ENCODE peak calls at places on chromosomes 4 and X, in five cellular contexts. H is HFF-Myc, L is pancreas, U is heart left ventricle, P is type B pancreatic cell. N is an unnamed sample.

GRCh38 chrX:30821116-30821515 is 67.9 kb downstream of the TAB3 start:
- DNase-seq in H (no peak), L (no peak), U (no peak), P (no peak), N (no peak)

GRCh38 chrX:150365051-150365952 is 2.2 kb downstream of the MAMLD1 start:
- DNase-seq in H (no peak), L (peak), U (peak), P (peak), N (no peak)

GRCh38 chrX:54561622-54562021 is 31.6 kb downstream of the GNL3L start:
- DNase-seq in H (no peak), L (no peak), U (no peak), P (no peak), N (no peak)

GRCh38 chr4:3388461-3389185 is 53.1 kb upstream of the HGFAC start:
- DNase-seq in H (peak), L (no peak), U (peak), P (no peak), N (no peak)

GRCh38 chrX:145910017-145910416 is 92.4 kb downstream of the SLITRK2 start:
- DNase-seq in H (no peak), L (no peak), U (no peak), P (no peak), N (no peak)

GRCh38 chr4:10088135-10089010 is 28.2 kb downstream of the WDR1 start:
- DNase-seq in H (no peak), L (no peak), U (peak), P (no peak), N (peak)

GRCh38 chr4:169530048-169530447 is 82.3 kb downstream of the NEK1 start:
- DNase-seq in H (no peak), L (no peak), U (no peak), P (no peak), N (no peak)

GRCh38 chr4:84379881-84380618 is 119.0 kb downstream of the NKX6-1 start:
- DNase-seq in H (no peak), L (no peak), U (no peak), P (no peak), N (no peak)

GRCh38 chr4:124279741-124280140 is 432.8 kb downstream of the ANKRD50 start:
- DNase-seq in H (no peak), L (no peak), U (no peak), P (no peak), N (no peak)

GRCh38 chrX:111127038-111127437 is 31.0 kb downstream of the PAK3 start:
- DNase-seq in H (no peak), L (no peak), U (no peak), P (no peak), N (no peak)

GRCh38 chr4:140675599-140676231 is 80.5 kb downstream of the TBC1D9 start:
- DNase-seq in H (no peak), L (no peak), U (no peak), P (no peak), N (no peak)

GRCh38 chr4:106315476-106315967 is 487 bp downstream of the TBCK start:
- DNase-seq in H (no peak), L (no peak), U (no peak), P (no peak), N (no peak)

GRCh38 chr4:160299177-160299576 is 1196.3 kb downstream of the RAPGEF2 start:
- DNase-seq in H (no peak), L (no peak), U (no peak), P (no peak), N (no peak)

GRCh38 chr4:140083320-140083719 is 70.7 kb downstream of the MAML3 start:
- DNase-seq in H (no peak), L (no peak), U (no peak), P (no peak), N (no peak)

GRCh38 chrX:12548746-12549145 is 242.5 kb upstream of the PRPS2 start:
- DNase-seq in H (no peak), L (no peak), U (no peak), P (no peak), N (no peak)

GRCh38 chr4:168566736-168567135 is 69.9 kb downstream of the PALLD start:
- DNase-seq in H (no peak), L (no peak), U (no peak), P (no peak), N (no peak)

GRCh38 chrX:150200361-150200760 is 162.8 kb upstream of the MAMLD1 start:
- DNase-seq in H (no peak), L (no peak), U (no peak), P (no peak), N (no peak)

GRCh38 chrX:111170017-111170416 is 74.0 kb downstream of the PAK3 start:
- DNase-seq in H (no peak), L (no peak), U (no peak), P (no peak), N (no peak)

GRCh38 chrX:110741213-110741796 is 54.3 kb downstream of the CHRDL1 start:
- DNase-seq in H (no peak), L (no peak), U (no peak), P (no peak), N (no peak)

GRCh38 chr4:183996868-183997267 is 91.8 kb downstream of the STOX2 start:
- DNase-seq in H (no peak), L (no peak), U (no peak), P (no peak), N (no peak)

GRCh38 chr4:94650690-94651089 is 107.1 kb upstream of the BMPR1B start:
- DNase-seq in H (no peak), L (no peak), U (no peak), P (no peak), N (no peak)

GRCh38 chr4:121150486-121150885 is 13.6 kb downstream of the TNIP3 start:
- DNase-seq in H (no peak), L (no peak), U (no peak), P (no peak), N (no peak)

GRCh38 chr4:130479674-130480073 is 1383.7 kb downstream of the C4orf33 start:
- DNase-seq in H (no peak), L (no peak), U (no peak), P (no peak), N (no peak)

GRCh38 chrX:55486736-55487135 is 2.9 kb downstream of the USP51 start:
- DNase-seq in H (no peak), L (no peak), U (no peak), P (no peak), N (no peak)

GRCh38 chr4:58825278-58825677 is 1715.1 kb upstream of the IGFBP7 start:
- DNase-seq in H (no peak), L (no peak), U (no peak), P (no peak), N (no peak)

GRCh38 chr4:111537165-111537564 is 608.1 kb upstream of the FAM241A start:
- DNase-seq in H (no peak), L (no peak), U (no peak), P (no peak), N (no peak)

GRCh38 chr4:55765070-55765469 is 54.5 kb upstream of the EXOC1L start:
- DNase-seq in H (no peak), L (no peak), U (no peak), P (no peak), N (no peak)

GRCh38 chrX:68417651-68418050 is 15.6 kb downstream of the OPHN1 start:
- DNase-seq in H (no peak), L (no peak), U (no peak), P (no peak), N (no peak)

GRCh38 chr4:150010525-150011126 is 67.6 kb upstream of the DCLK2 start:
- DNase-seq in H (peak), L (no peak), U (no peak), P (no peak), N (no peak)

GRCh38 chrX:17689971-17690409 is 47.3 kb upstream of the SCML1 start:
- DNase-seq in H (peak), L (no peak), U (no peak), P (no peak), N (no peak)

DNA sequence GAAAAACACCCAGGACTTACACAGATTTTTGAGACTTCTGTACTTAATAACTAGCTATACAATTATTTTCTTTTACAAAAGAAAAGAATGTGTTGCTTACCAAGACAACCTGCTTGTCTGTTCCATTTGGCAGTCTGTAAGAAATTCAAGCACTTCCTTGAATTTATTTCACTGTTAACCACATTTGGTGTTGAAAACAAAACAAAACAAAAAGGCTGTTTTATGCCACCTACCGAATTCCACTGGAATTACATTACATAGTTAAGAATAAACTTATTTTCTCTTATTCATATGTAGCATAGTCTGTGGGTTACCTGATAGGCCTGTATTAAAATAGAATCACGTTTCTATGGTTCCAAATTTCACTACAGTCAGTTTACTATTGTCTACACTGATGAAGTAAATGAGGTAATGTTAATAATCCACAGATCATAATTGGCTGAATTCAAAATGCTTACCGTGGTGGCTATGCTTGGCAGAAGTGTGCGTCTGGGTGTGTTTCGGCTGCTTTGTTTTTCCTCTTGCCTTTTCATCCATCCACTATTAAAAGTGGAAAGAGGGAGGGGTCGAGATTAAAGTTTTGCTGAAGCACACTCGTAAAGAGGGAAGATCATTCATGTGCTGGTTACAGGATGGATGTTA is at the start of gene TLR1:
- DNase-seq in H (peak), L (no peak), U (no peak), P (no peak), N (no peak)
- TF ChIP-seq CTCF in H (peak), L (no peak), U (peak), P (peak), N (peak)

DNA sequence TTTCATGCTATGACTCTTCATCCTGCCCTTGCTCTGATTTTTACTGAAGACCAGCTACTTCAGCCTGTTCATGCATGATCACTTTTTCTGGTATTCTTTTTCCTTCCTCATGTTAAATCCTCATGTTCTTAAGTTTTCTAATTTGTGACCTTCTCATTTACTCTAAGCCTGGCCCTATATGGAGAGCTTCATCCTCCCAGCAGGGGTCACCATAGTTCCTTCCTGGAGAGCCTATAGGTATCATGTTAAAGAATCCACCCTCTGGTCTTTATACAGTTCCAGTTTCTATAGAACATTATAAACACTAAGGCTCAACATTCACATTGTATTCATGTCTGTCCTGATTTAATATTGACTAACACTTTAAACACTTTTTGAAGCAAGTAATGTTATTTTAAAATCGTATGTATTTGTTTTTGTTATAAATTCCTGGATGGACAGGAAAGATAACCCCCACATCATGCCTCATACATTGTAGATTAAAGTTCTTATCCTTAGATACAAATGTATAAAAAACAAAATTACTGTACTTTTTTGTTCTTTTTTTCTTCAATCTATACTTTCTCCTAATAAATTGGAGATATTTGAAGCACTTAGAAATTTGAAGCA is 53.8 kb upstream of the OTUD4 start:
- DNase-seq in H (peak), L (no peak), U (no peak), P (no peak), N (no peak)
- TF ChIP-seq CTCF in H (peak), L (peak), U (peak), P (peak), N (peak)

GRCh38 chrX:48945517-48946348 is 11.7 kb downstream of the OTUD5 start:
- DNase-seq in H (no peak), L (peak), U (peak), P (no peak), N (no peak)
- TF ChIP-seq CTCF in H (peak), L (peak), U (peak), P (peak), N (peak)

GRCh38 chr4:98143001-98143899 is at the start of gene STPG2:
- DNase-seq in H (peak), L (peak), U (peak), P (peak), N (peak)
- TF ChIP-seq CTCF in H (peak), L (peak), U (peak), P (peak), N (peak)

GRCh38 chr4:118772149-118773081 is 63.5 kb downstream of the SEC24D start:
- DNase-seq in H (no peak), L (no peak), U (no peak), P (no peak), N (no peak)
- TF ChIP-seq CTCF in H (peak), L (no peak), U (peak), P (peak), N (peak)

GRCh38 chrX:119981286-119982070 is 37.9 kb upstream of the NKAP start:
- DNase-seq in H (peak), L (no peak), U (no peak), P (no peak), N (no peak)
- TF ChIP-seq CTCF in H (peak), L (no peak), U (no peak), P (peak), N (peak)

DNA sequence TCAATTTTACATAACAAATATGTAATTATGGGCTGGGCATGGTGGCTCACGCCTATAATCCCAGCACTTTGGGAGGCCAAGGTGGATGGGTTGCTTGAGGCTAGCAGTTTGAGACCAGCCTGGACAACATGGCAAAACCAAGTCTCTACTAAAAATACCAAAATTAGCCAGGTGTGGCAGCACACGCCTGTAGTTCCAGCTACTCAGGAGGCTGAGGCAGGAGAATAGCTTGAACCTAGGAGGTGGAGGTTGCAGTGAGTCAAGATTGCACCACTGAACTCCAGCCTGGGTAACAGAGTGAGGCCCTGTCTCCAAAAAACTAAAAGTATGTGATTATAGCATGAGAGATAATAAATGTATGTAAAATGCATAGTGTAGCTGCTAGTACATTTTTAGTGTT is 229.0 kb downstream of the PPARGC1A start:
- DNase-seq in H (no peak), L (no peak), U (no peak), P (no peak), N (no peak)
- TF ChIP-seq CTCF in H (no peak), L (no peak), U (no peak), P (no peak), N (no peak)

GRCh38 chrX:23904096-23904495 is 3.6 kb downstream of the APOO start:
- DNase-seq in H (no peak), L (no peak), U (no peak), P (no peak), N (no peak)

GRCh38 chrX:23900220-23900797 is 7.4 kb downstream of the APOO start:
- DNase-seq in H (no peak), L (no peak), U (no peak), P (no peak), N (no peak)

GRCh38 chrX:23901065-23901464 is 6.7 kb downstream of the APOO start:
- DNase-seq in H (no peak), L (no peak), U (no peak), P (no peak), N (no peak)

GRCh38 chrX:23902419-23902818 is 5.3 kb downstream of the APOO start:
- DNase-seq in H (no peak), L (no peak), U (no peak), P (no peak), N (no peak)

DNA sequence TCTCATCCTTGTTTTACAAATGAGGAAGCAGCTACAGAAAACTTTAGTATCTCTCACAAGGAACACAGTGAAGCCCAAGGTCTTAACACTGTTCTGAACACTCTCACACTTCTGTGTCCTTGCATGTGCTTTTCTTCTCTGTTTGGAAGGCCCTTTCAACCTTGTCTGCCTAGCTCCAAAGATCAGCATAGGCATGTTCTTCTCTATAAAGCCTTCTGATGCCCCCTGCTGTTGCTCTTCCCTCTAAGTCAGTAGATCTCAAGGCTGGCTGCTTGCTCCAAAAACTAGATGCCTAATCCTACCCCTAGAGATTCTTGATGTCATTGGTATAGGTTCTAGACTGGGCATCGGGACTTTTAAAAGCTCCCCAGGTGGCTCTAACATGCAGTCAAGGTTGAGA is 5.9 kb downstream of the APOO start:
- DNase-seq in H (no peak), L (no peak), U (no peak), P (no peak), N (no peak)
- TF ChIP-seq CTCF in H (peak), L (no peak), U (peak), P (peak), N (peak)

GRCh38 chr4:5980436-5981155 is 37.6 kb downstream of the C4orf50 start:
- DNase-seq in H (no peak), L (no peak), U (no peak), P (no peak), N (no peak)

GRCh38 chr4:5976921-5977320 is 41.3 kb downstream of the C4orf50 start:
- DNase-seq in H (no peak), L (no peak), U (no peak), P (no peak), N (no peak)

GRCh38 chr4:5976431-5976830 is 41.8 kb downstream of the C4orf50 start:
- DNase-seq in H (no peak), L (no peak), U (no peak), P (no peak), N (no peak)

GRCh38 chr4:5982156-5982973 is 35.9 kb downstream of the C4orf50 start:
- DNase-seq in H (no peak), L (no peak), U (no peak), P (no peak), N (no peak)

DNA sequence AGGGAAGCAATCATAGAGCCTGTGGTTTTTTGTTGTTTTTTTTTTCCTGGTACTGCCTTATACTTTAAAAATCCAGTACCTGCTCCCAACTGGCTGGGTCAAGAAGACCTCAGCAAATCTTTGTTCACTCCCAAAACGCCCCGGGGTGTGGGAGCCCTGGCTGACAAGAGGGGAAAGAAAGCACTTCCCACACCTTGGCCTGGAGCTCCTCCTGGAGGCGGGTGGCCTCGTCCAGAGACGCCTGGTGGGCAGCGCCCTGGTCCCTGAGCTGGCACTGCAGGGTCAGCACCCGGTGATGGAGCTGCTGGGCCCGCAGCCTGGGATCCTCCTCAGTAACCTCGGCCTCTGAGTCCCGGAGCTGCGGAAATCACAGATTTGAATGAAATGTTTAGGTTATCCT is 38.2 kb downstream of the C4orf50 start:
- DNase-seq in H (no peak), L (no peak), U (no peak), P (no peak), N (no peak)
- TF ChIP-seq CTCF in H (peak), L (no peak), U (peak), P (peak), N (peak)